ENCODE peak calls at places on chromosomes 1 and 21, in eight cellular contexts. D is T47D; Z is GM10248; U is G401; A is H9; Q is stimulated activated CD4-positive, alpha-beta T cell treated with anti-CD3 and anti-CD28 coated beads, Interleukin-4, amount 100 ng/mL, for 1 hour; N is NCI-H1105 treated with DMSO at 0.1 percent for 48 hours; S is putamen. E is an unnamed sample.

GRCh38 chr1:89670168-89670567 is 37.2 kb downstream of the LRRC8C start:
- DNase-seq in N (no peak), A (no peak), Q (no peak), D (no peak), S (no peak), Z (peak; percentile 53), U (no peak), E (no peak)

GRCh38 chr1:189596197-189596596 is 881.5 kb downstream of the BRINP3 start:
- DNase-seq in U (no peak), D (no peak), S (no peak), Z (no peak), Q (no peak), A (no peak), N (no peak), E (no peak)

GRCh38 chr1:91676030-91676429 is 175.4 kb downstream of the CDC7 start:
- DNase-seq in A (no peak), D (no peak), Q (no peak), Z (no peak), S (no peak), N (no peak), U (no peak), E (no peak)

GRCh38 chr21:36567216-36567917 is 87.4 kb upstream of the CLDN14 start:
- DNase-seq in U (no peak), Q (no peak), N (no peak), S (no peak), A (no peak), D (no peak), Z (no peak), E (no peak)

GRCh38 chr1:6960291-6960758 is 175.1 kb downstream of the CAMTA1 start:
- DNase-seq in Q (no peak), Z (no peak), D (no peak), S (no peak), N (no peak), U (peak; percentile 28), A (no peak), E (no peak)

GRCh38 chr1:215794151-215794550 is 227.0 kb downstream of the KCTD3 start:
- DNase-seq in Q (no peak), Z (no peak), S (no peak), A (no peak), D (no peak), U (no peak), N (no peak), E (no peak)

GRCh38 chr1:239125888-239126287 is 260.5 kb upstream of the CHRM3 start:
- DNase-seq in S (no peak), A (no peak), D (no peak), U (no peak), N (no peak), Q (no peak), Z (no peak), E (no peak)

GRCh38 chr1:41730806-41731205 is 187.9 kb downstream of the HIVEP3 start:
- DNase-seq in U (no peak), N (no peak), S (no peak), Z (no peak), D (no peak), A (no peak), Q (no peak), E (no peak)

GRCh38 chr1:38138498-38139233 is 92.1 kb upstream of the POU3F1 start:
- DNase-seq in Z (peak; percentile 7), U (peak; percentile 82), S (peak; percentile 38), Q (no peak), A (no peak), N (peak; percentile 15), D (peak; percentile 65), E (peak; percentile 68)

GRCh38 chr1:112177314-112177713 is 187.8 kb upstream of the KCND3 start:
- DNase-seq in S (no peak), Q (no peak), U (no peak), N (no peak), Z (no peak), D (no peak), A (no peak), E (no peak)

GRCh38 chr1:18062180-18062579 is 45.4 kb upstream of the IGSF21 start:
- DNase-seq in D (no peak), Z (no peak), N (no peak), A (no peak), S (no peak), Q (no peak), U (no peak), E (no peak)

GRCh38 chr1:197948926-197949899 is 32.0 kb downstream of the LHX9 start:
- DNase-seq in Z (no peak), A (no peak), Q (peak; percentile 21), S (no peak), N (no peak), U (no peak), D (no peak), E (no peak)

GRCh38 chr1:21669287-21670058 is at the start of gene RAP1GAP:
- DNase-seq in N (peak; percentile 24), A (peak; percentile 61), U (peak; percentile 78), Q (peak; percentile 29), Z (peak; percentile 45), D (no peak), S (no peak), E (no peak)

GRCh38 chr1:168907781-168908180 is 178.8 kb upstream of the DPT start:
- DNase-seq in S (no peak), N (no peak), Z (no peak), U (no peak), D (no peak), Q (no peak), A (no peak), E (no peak)

GRCh38 chr1:86018311-86018923 is 138.2 kb downstream of the COL24A1 start:
- DNase-seq in N (peak; percentile 39), Z (peak; percentile 30), Q (no peak), D (peak; percentile 5), A (no peak), U (peak; percentile 47), S (no peak), E (peak; percentile 48)

GRCh38 chr1:152459596-152460528 is 45.8 kb upstream of the CRNN start:
- DNase-seq in A (peak; percentile 38), U (peak; percentile 37), Q (peak; percentile 76), D (no peak), Z (peak; percentile 81), N (peak; percentile 30), S (peak; percentile 47), E (peak; percentile 16)

GRCh38 chr1:240682843-240683242 is 70.9 kb upstream of the GREM2 start:
- DNase-seq in U (no peak), A (no peak), Q (no peak), N (no peak), Z (no peak), D (no peak), S (no peak), E (no peak)

GRCh38 chr1:221141606-221142285 is 262.5 kb downstream of the HLX start:
- DNase-seq in D (no peak), N (no peak), Z (no peak), S (no peak), U (no peak), A (no peak), Q (no peak), E (no peak)

GRCh38 chr1:35191429-35192055 is 1.4 kb downstream of the SFPQ start:
- DNase-seq in Q (no peak), N (no peak), A (no peak), Z (no peak), U (no peak), D (no peak), S (no peak), E (no peak)

GRCh38 chr1:53449693-53450092 is 9.5 kb upstream of the DMRTB1 start:
- DNase-seq in N (no peak), S (no peak), U (no peak), Q (no peak), D (no peak), A (no peak), Z (no peak), E (no peak)

GRCh38 chr1:168709896-168710305 is 19.1 kb downstream of the DPT start:
- DNase-seq in N (no peak), A (no peak), U (no peak), Q (no peak), Z (no peak), D (no peak), S (peak; percentile 18), E (no peak)

GRCh38 chr1:214386747-214387146 is 105.8 kb downstream of the SMYD2 start:
- DNase-seq in Z (no peak), N (no peak), U (no peak), S (no peak), A (no peak), Q (no peak), D (no peak), E (peak; percentile 17)